ENCODE peak calls at places on chromosomes 12 and 14, in six cellular contexts. One of them, this sample, is unnamed.

GRCh38 chr12:126617312-126617711 is 1552.1 kb downstream of the AACS start:
- DNase-seq in adipocyte: peak; percentile 5
- DNase-seq in kidney epithelial cell: no peak
- DNase-seq in ovary: no peak
- DNase-seq in Karpas-422: peak; percentile 63
- DNase-seq in mesenchymal stem cell: no peak
- DNase-seq in this sample: no peak

GRCh38 chr12:64682572-64683277 is 72.4 kb downstream of the RASSF3 start:
- DNase-seq in adipocyte: no peak
- DNase-seq in kidney epithelial cell: no peak
- DNase-seq in ovary: peak; percentile 79
- DNase-seq in Karpas-422: no peak
- DNase-seq in mesenchymal stem cell: peak; percentile 98
- DNase-seq in this sample: peak; percentile 39

GRCh38 chr12:70891059-70891632 is 29.4 kb downstream of the PTPRR start:
- DNase-seq in adipocyte: no peak
- DNase-seq in kidney epithelial cell: no peak
- DNase-seq in ovary: no peak
- DNase-seq in Karpas-422: no peak
- DNase-seq in mesenchymal stem cell: no peak
- DNase-seq in this sample: no peak

GRCh38 chr12:53004178-53004577 is 2.1 kb upstream of the EIF4B start:
- DNase-seq in adipocyte: no peak
- DNase-seq in kidney epithelial cell: no peak
- DNase-seq in ovary: no peak
- DNase-seq in Karpas-422: peak; percentile 36
- DNase-seq in mesenchymal stem cell: no peak
- DNase-seq in this sample: no peak

GRCh38 chr14:20631023-20631820 is 10.3 kb downstream of the OR6S1 start:
- DNase-seq in adipocyte: peak; percentile 74
- DNase-seq in kidney epithelial cell: no peak
- DNase-seq in ovary: peak; percentile 55
- DNase-seq in Karpas-422: peak; percentile 85
- DNase-seq in mesenchymal stem cell: peak; percentile 73
- DNase-seq in this sample: peak; percentile 69

GRCh38 chr12:92696240-92696639 is 6.5 kb upstream of the PLEKHG7 start:
- DNase-seq in adipocyte: peak; percentile 83
- DNase-seq in kidney epithelial cell: no peak
- DNase-seq in ovary: no peak
- DNase-seq in Karpas-422: no peak
- DNase-seq in mesenchymal stem cell: peak; percentile 54
- DNase-seq in this sample: no peak

GRCh38 chr14:28294834-28295440 is 471.6 kb upstream of the FOXG1 start:
- DNase-seq in adipocyte: peak; percentile 79
- DNase-seq in kidney epithelial cell: no peak
- DNase-seq in ovary: no peak
- DNase-seq in Karpas-422: peak; percentile 62
- DNase-seq in mesenchymal stem cell: no peak
- DNase-seq in this sample: peak; percentile 19

GRCh38 chr12:47799357-47799955 is 20.2 kb downstream of the HDAC7 start:
- DNase-seq in adipocyte: no peak
- DNase-seq in kidney epithelial cell: no peak
- DNase-seq in ovary: no peak
- DNase-seq in Karpas-422: no peak
- DNase-seq in mesenchymal stem cell: no peak
- DNase-seq in this sample: no peak

GRCh38 chr14:99334277-99334676 is 62.3 kb upstream of the BCL11B start:
- DNase-seq in adipocyte: no peak
- DNase-seq in kidney epithelial cell: no peak
- DNase-seq in ovary: no peak
- DNase-seq in Karpas-422: no peak
- DNase-seq in mesenchymal stem cell: no peak
- DNase-seq in this sample: no peak

GRCh38 chr12:88706286-88706685 is 126.0 kb upstream of the KITLG start:
- DNase-seq in adipocyte: no peak
- DNase-seq in kidney epithelial cell: no peak
- DNase-seq in ovary: no peak
- DNase-seq in Karpas-422: no peak
- DNase-seq in mesenchymal stem cell: no peak
- DNase-seq in this sample: no peak

GRCh38 chr12:129701536-129702165 is 202.2 kb downstream of the TMEM132D start:
- DNase-seq in adipocyte: peak; percentile 78
- DNase-seq in kidney epithelial cell: no peak
- DNase-seq in ovary: no peak
- DNase-seq in Karpas-422: no peak
- DNase-seq in mesenchymal stem cell: no peak
- DNase-seq in this sample: no peak

GRCh38 chr14:41403360-41403759 is 203.3 kb upstream of the LRFN5 start:
- DNase-seq in adipocyte: no peak
- DNase-seq in kidney epithelial cell: no peak
- DNase-seq in ovary: no peak
- DNase-seq in Karpas-422: no peak
- DNase-seq in mesenchymal stem cell: no peak
- DNase-seq in this sample: no peak

GRCh38 chr14:81449114-81449513 is 49.0 kb upstream of the STON2 start:
- DNase-seq in adipocyte: no peak
- DNase-seq in kidney epithelial cell: no peak
- DNase-seq in ovary: peak; percentile 47
- DNase-seq in Karpas-422: no peak
- DNase-seq in mesenchymal stem cell: no peak
- DNase-seq in this sample: no peak

GRCh38 chr12:88298761-88299242 is 156.7 kb downstream of the TMTC3 start:
- DNase-seq in adipocyte: peak; percentile 41
- DNase-seq in kidney epithelial cell: peak; percentile 73
- DNase-seq in ovary: no peak
- DNase-seq in Karpas-422: no peak
- DNase-seq in mesenchymal stem cell: peak; percentile 78
- DNase-seq in this sample: peak; percentile 93

GRCh38 chr12:104498211-104498801 is 41.6 kb downstream of the CHST11 start:
- DNase-seq in adipocyte: no peak
- DNase-seq in kidney epithelial cell: no peak
- DNase-seq in ovary: no peak
- DNase-seq in Karpas-422: no peak
- DNase-seq in mesenchymal stem cell: no peak
- DNase-seq in this sample: no peak

GRCh38 chr12:58425481-58426392 is 484.4 kb downstream of the ATP23 start:
- DNase-seq in adipocyte: peak; percentile 86
- DNase-seq in kidney epithelial cell: peak; percentile 96
- DNase-seq in ovary: peak; percentile 23
- DNase-seq in Karpas-422: no peak
- DNase-seq in mesenchymal stem cell: peak; percentile 94
- DNase-seq in this sample: peak; percentile 86

GRCh38 chr12:98358144-98358543 is 157.2 kb upstream of the TMPO start:
- DNase-seq in adipocyte: no peak
- DNase-seq in kidney epithelial cell: no peak
- DNase-seq in ovary: no peak
- DNase-seq in Karpas-422: no peak
- DNase-seq in mesenchymal stem cell: no peak
- DNase-seq in this sample: no peak

GRCh38 chr12:122190842-122191668 is 8.1 kb downstream of the LRRC43 start:
- DNase-seq in adipocyte: peak; percentile 63
- DNase-seq in kidney epithelial cell: no peak
- DNase-seq in ovary: no peak
- DNase-seq in Karpas-422: peak; percentile 91
- DNase-seq in mesenchymal stem cell: peak; percentile 61
- DNase-seq in this sample: peak; percentile 62

GRCh38 chr14:80538633-80539375 is 327.5 kb upstream of the DIO2 start:
- DNase-seq in adipocyte: no peak
- DNase-seq in kidney epithelial cell: no peak
- DNase-seq in ovary: no peak
- DNase-seq in Karpas-422: no peak
- DNase-seq in mesenchymal stem cell: peak; percentile 15
- DNase-seq in this sample: no peak

GRCh38 chr12:3536096-3536875 is 45.3 kb downstream of the PRMT8 start:
- DNase-seq in adipocyte: no peak
- DNase-seq in kidney epithelial cell: no peak
- DNase-seq in ovary: no peak
- DNase-seq in Karpas-422: no peak
- DNase-seq in mesenchymal stem cell: no peak
- DNase-seq in this sample: no peak

GRCh38 chr12:111255261-111255660 is 113.6 kb downstream of the PHETA1 start:
- DNase-seq in adipocyte: no peak
- DNase-seq in kidney epithelial cell: no peak
- DNase-seq in ovary: no peak
- DNase-seq in Karpas-422: no peak
- DNase-seq in mesenchymal stem cell: no peak
- DNase-seq in this sample: no peak

GRCh38 chr12:59403259-59403932 is 192.4 kb upstream of the SLC16A7 start:
- DNase-seq in adipocyte: peak; percentile 91
- DNase-seq in kidney epithelial cell: peak; percentile 31
- DNase-seq in ovary: no peak
- DNase-seq in Karpas-422: peak; percentile 80
- DNase-seq in mesenchymal stem cell: peak; percentile 74
- DNase-seq in this sample: peak; percentile 76

GRCh38 chr12:124487065-124487833 is 80.2 kb downstream of the NCOR2 start:
- DNase-seq in adipocyte: no peak
- DNase-seq in kidney epithelial cell: no peak
- DNase-seq in ovary: peak; percentile 71
- DNase-seq in Karpas-422: no peak
- DNase-seq in mesenchymal stem cell: peak; percentile 64
- DNase-seq in this sample: no peak

DNA sequence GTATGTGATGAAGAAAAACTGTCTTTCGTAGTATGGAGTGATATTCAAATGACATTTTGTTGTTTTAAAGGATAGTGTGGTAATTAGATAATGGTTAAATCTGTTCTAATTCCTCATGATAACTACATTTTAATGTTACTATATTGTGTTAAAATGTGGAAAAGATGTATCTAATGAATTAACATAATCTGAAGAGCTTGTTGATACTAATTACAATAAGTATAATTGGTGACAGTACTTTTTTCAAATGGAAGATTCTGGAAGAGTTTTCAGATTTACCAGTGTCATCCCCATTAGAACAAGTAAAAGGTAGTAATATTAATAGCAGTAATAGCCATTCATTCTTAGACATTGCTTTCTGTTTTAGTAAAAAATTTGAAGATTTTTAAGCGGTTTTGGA is 37.6 kb downstream of the CAND1 start:
- DNase-seq in adipocyte: no peak
- DNase-seq in kidney epithelial cell: no peak
- DNase-seq in ovary: no peak
- DNase-seq in Karpas-422: no peak
- DNase-seq in mesenchymal stem cell: no peak
- DNase-seq in this sample: no peak
- H3K36me3 ChIP-seq in adipocyte: peaks cover 91% of the 10 kb centered on the region
- H3K36me3 ChIP-seq in kidney epithelial cell: no peaks in the 10 kb centered on the region
- H3K36me3 ChIP-seq in ovary: no peaks in the 10 kb centered on the region
- H3K36me3 ChIP-seq in Karpas-422: peaks cover 90% of the 10 kb centered on the region
- H3K36me3 ChIP-seq in mesenchymal stem cell: peaks cover 97% of the 10 kb centered on the region
- H3K36me3 ChIP-seq in this sample: peaks cover 49% of the 10 kb centered on the region

GRCh38 chr12:131738196-131738595 is 27.3 kb downstream of the SFSWAP start:
- DNase-seq in adipocyte: no peak
- DNase-seq in kidney epithelial cell: no peak
- DNase-seq in ovary: no peak
- DNase-seq in Karpas-422: no peak
- DNase-seq in mesenchymal stem cell: no peak
- DNase-seq in this sample: no peak
- H3K36me3 ChIP-seq in adipocyte: peaks cover 70% of the 10 kb centered on the region
- H3K36me3 ChIP-seq in kidney epithelial cell: peaks cover 4% of the 10 kb centered on the region
- H3K36me3 ChIP-seq in ovary: no peaks in the 10 kb centered on the region
- H3K36me3 ChIP-seq in Karpas-422: peaks cover 37% of the 10 kb centered on the region
- H3K36me3 ChIP-seq in mesenchymal stem cell: peaks cover 81% of the 10 kb centered on the region
- H3K36me3 ChIP-seq in this sample: peaks cover 30% of the 10 kb centered on the region

GRCh38 chr12:57148469-57149308 is 1.3 kb upstream of the LRP1-AS start:
- DNase-seq in adipocyte: peak; percentile 92
- DNase-seq in kidney epithelial cell: no peak
- DNase-seq in ovary: peak; percentile 77
- DNase-seq in Karpas-422: no peak
- DNase-seq in mesenchymal stem cell: peak; percentile 87
- DNase-seq in this sample: no peak

GRCh38 chr12:57145460-57146059 is 1.9 kb downstream of the LRP1-AS start:
- DNase-seq in adipocyte: no peak
- DNase-seq in kidney epithelial cell: no peak
- DNase-seq in ovary: no peak
- DNase-seq in Karpas-422: no peak
- DNase-seq in mesenchymal stem cell: no peak
- DNase-seq in this sample: no peak

GRCh38 chr12:57147641-57147944 is 174 bp upstream of the LRP1-AS start:
- DNase-seq in adipocyte: peak; percentile 55
- DNase-seq in kidney epithelial cell: no peak
- DNase-seq in ovary: peak; percentile 44
- DNase-seq in Karpas-422: no peak
- DNase-seq in mesenchymal stem cell: peak; percentile 68
- DNase-seq in this sample: peak; percentile 32

GRCh38 chr12:57146092-57146491 is 1.3 kb downstream of the LRP1-AS start:
- DNase-seq in adipocyte: peak; percentile 60
- DNase-seq in kidney epithelial cell: no peak
- DNase-seq in ovary: no peak
- DNase-seq in Karpas-422: no peak
- DNase-seq in mesenchymal stem cell: no peak
- DNase-seq in this sample: no peak

GRCh38 chr12:57146925-57147640 is at the start of gene LRP1-AS:
- DNase-seq in adipocyte: no peak
- DNase-seq in kidney epithelial cell: no peak
- DNase-seq in ovary: no peak
- DNase-seq in Karpas-422: no peak
- DNase-seq in mesenchymal stem cell: no peak
- DNase-seq in this sample: no peak
- H3K36me3 ChIP-seq in adipocyte: peaks cover 77% of the 10 kb centered on the region
- H3K36me3 ChIP-seq in kidney epithelial cell: no peaks in the 10 kb centered on the region
- H3K36me3 ChIP-seq in ovary: no peaks in the 10 kb centered on the region
- H3K36me3 ChIP-seq in Karpas-422: no peaks in the 10 kb centered on the region
- H3K36me3 ChIP-seq in mesenchymal stem cell: peaks cover 84% of the 10 kb centered on the region
- H3K36me3 ChIP-seq in this sample: peaks cover 67% of the 10 kb centered on the region

GRCh38 chr12:46198913-46199312 is 69.9 kb downstream of the SLC38A1 start:
- DNase-seq in adipocyte: no peak
- DNase-seq in kidney epithelial cell: no peak
- DNase-seq in ovary: no peak
- DNase-seq in Karpas-422: no peak
- DNase-seq in mesenchymal stem cell: no peak
- DNase-seq in this sample: no peak
- H3K36me3 ChIP-seq in adipocyte: peaks cover 64% of the 10 kb centered on the region
- H3K36me3 ChIP-seq in kidney epithelial cell: peaks cover 5% of the 10 kb centered on the region
- H3K36me3 ChIP-seq in ovary: no peaks in the 10 kb centered on the region
- H3K36me3 ChIP-seq in Karpas-422: peaks cover 84% of the 10 kb centered on the region
- H3K36me3 ChIP-seq in mesenchymal stem cell: peaks cover 6% of the 10 kb centered on the region
- H3K36me3 ChIP-seq in this sample: peaks cover 64% of the 10 kb centered on the region

GRCh38 chr14:69606816-69607215 is 4.6 kb upstream of the SUSD6 start:
- DNase-seq in adipocyte: no peak
- DNase-seq in kidney epithelial cell: no peak
- DNase-seq in ovary: no peak
- DNase-seq in Karpas-422: no peak
- DNase-seq in mesenchymal stem cell: no peak
- DNase-seq in this sample: no peak

GRCh38 chr14:69606258-69606657 is 5.1 kb upstream of the SUSD6 start:
- DNase-seq in adipocyte: peak; percentile 28
- DNase-seq in kidney epithelial cell: no peak
- DNase-seq in ovary: no peak
- DNase-seq in Karpas-422: no peak
- DNase-seq in mesenchymal stem cell: no peak
- DNase-seq in this sample: no peak

GRCh38 chr14:69610859-69611263 is 535 bp upstream of the SUSD6 start:
- DNase-seq in adipocyte: peak; percentile 57
- DNase-seq in kidney epithelial cell: no peak
- DNase-seq in ovary: peak; percentile 27
- DNase-seq in Karpas-422: no peak
- DNase-seq in mesenchymal stem cell: peak; percentile 52
- DNase-seq in this sample: peak; percentile 26

GRCh38 chr14:69610020-69610858 is 1.2 kb upstream of the SUSD6 start:
- DNase-seq in adipocyte: peak; percentile 42
- DNase-seq in kidney epithelial cell: no peak
- DNase-seq in ovary: peak; percentile 23
- DNase-seq in Karpas-422: peak; percentile 42
- DNase-seq in mesenchymal stem cell: no peak
- DNase-seq in this sample: no peak

GRCh38 chr14:69605761-69606160 is 5.6 kb upstream of the SUSD6 start:
- DNase-seq in adipocyte: no peak
- DNase-seq in kidney epithelial cell: no peak
- DNase-seq in ovary: no peak
- DNase-seq in Karpas-422: no peak
- DNase-seq in mesenchymal stem cell: no peak
- DNase-seq in this sample: no peak
- H3K36me3 ChIP-seq in adipocyte: no peaks in the 10 kb centered on the region
- H3K36me3 ChIP-seq in kidney epithelial cell: no peaks in the 10 kb centered on the region
- H3K36me3 ChIP-seq in ovary: no peaks in the 10 kb centered on the region
- H3K36me3 ChIP-seq in Karpas-422: no peaks in the 10 kb centered on the region
- H3K36me3 ChIP-seq in mesenchymal stem cell: no peaks in the 10 kb centered on the region
- H3K36me3 ChIP-seq in this sample: no peaks in the 10 kb centered on the region